ENCODE peak calls at places on chromosomes 7 and 10, in four cellular contexts. G, D, S and I are unnamed samples.

GRCh38 chr7:119964640-119965542 is 308.1 kb upstream of the KCND2 start:
- DNase-seq in S (peak), G (no peak), D (no peak), I (no peak)

GRCh38 chr7:104207348-104207730 is 474 bp downstream of the ORC5 start:
- DNase-seq in G (no peak), D (no peak), S (peak), I (peak)

GRCh38 chr10:60901561-60902235 is 42.3 kb downstream of the RHOBTB1 start:
- DNase-seq in G (no peak), S (no peak), D (no peak), I (no peak)

GRCh38 chr7:23347682-23348180 is 48.6 kb downstream of the MALSU1 start:
- DNase-seq in S (peak), D (peak), G (no peak), I (no peak)

GRCh38 chr7:121083138-121083789 is 94.8 kb downstream of the CPED1 start:
- DNase-seq in G (no peak), S (peak), D (no peak), I (no peak)

GRCh38 chr7:8637322-8637721 is 203.9 kb downstream of the NXPH1 start:
- DNase-seq in D (no peak), S (no peak), G (no peak), I (no peak)

GRCh38 chr7:32658034-32658944 is 163.0 kb downstream of the AVL9 start:
- DNase-seq in G (no peak), D (peak), S (no peak), I (no peak)

GRCh38 chr7:123492485-123492884 is 41.9 kb downstream of the IQUB start:
- DNase-seq in S (no peak), D (no peak), G (no peak), I (no peak)

GRCh38 chr7:34207810-34208209 is 302.5 kb downstream of the BMPER start:
- DNase-seq in G (no peak), S (peak), D (no peak), I (no peak)

GRCh38 chr7:77866791-77867190 is 68.2 kb downstream of the PHTF2 start:
- DNase-seq in G (no peak), D (no peak), S (peak), I (no peak)

GRCh38 chr10:94129393-94130130 is 135.8 kb downstream of the PLCE1 start:
- DNase-seq in G (no peak), S (peak), D (no peak), I (no peak)

GRCh38 chr7:96992624-96993452 is 12.5 kb upstream of the DLX6 start:
- DNase-seq in S (no peak), D (no peak), G (no peak), I (no peak)

GRCh38 chr10:128432423-128432822 is 306.2 kb upstream of the MKI67 start:
- DNase-seq in G (no peak), D (no peak), S (no peak), I (no peak)

GRCh38 chr10:71234970-71235681 is 22.8 kb downstream of the UNC5B start:
- DNase-seq in D (no peak), G (no peak), S (peak), I (no peak)

GRCh38 chr10:6579904-6580278 is at the start of gene PRKCQ:
- DNase-seq in D (no peak), G (peak), S (peak), I (peak)

GRCh38 chr7:122743211-122743610 is 40.5 kb upstream of the RNF148 start:
- DNase-seq in D (no peak), S (no peak), G (no peak), I (no peak)

GRCh38 chr7:80346704-80347103 is 165.2 kb downstream of the GNAT3 start:
- DNase-seq in S (peak), G (no peak), D (peak), I (no peak)

GRCh38 chr10:58590152-58590551 is 77.5 kb downstream of the BICC1 start:
- DNase-seq in G (no peak), D (no peak), S (peak), I (no peak)

GRCh38 chr7:129841465-129841864 is 111.3 kb downstream of the UBE2H start:
- DNase-seq in D (no peak), G (no peak), S (no peak), I (no peak)

GRCh38 chr7:83111391-83111790 is 51.3 kb downstream of the PCLO start:
- DNase-seq in S (no peak), D (no peak), G (no peak), I (no peak)

GRCh38 chr10:112517381-112517976 is 70.5 kb downstream of the VTI1A start:
- DNase-seq in D (peak), S (no peak), G (no peak), I (no peak)

GRCh38 chr10:122446668-122447410 is 7.6 kb upstream of the ARMS2 start:
- DNase-seq in D (peak), G (no peak), S (no peak), I (no peak)

DNA sequence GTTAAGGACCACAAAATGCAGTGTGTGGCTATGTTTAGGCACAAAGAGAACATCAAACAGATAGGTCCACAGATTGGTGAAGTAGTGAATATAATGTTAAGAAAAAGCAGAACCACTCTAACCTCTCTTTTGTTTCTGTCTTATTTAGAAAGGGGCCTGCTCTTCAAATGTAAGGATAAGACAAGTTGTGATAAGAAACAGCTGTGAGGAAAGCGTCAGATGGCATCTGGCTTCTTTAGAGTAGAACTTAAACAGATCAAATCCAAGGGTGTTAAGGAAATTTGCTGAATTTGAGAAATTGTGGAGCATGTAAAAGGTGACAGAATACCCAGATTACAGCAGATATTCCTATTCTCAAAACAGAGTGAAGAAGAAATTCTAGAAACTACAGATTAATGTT is 151.0 kb upstream of the LRGUK start:
- DNase-seq in D (no peak), G (no peak), S (no peak), I (no peak)
- TF ChIP-seq CTCF in D (no peak), G (no peak), S (no peak), I (no peak)

GRCh38 chr7:151570366-151570915 is 50.7 kb upstream of the RHEB start:
- DNase-seq in G (no peak), D (peak), S (peak), I (no peak)
- TF ChIP-seq CTCF in G (peak), D (peak), S (peak), I (no peak)

DNA sequence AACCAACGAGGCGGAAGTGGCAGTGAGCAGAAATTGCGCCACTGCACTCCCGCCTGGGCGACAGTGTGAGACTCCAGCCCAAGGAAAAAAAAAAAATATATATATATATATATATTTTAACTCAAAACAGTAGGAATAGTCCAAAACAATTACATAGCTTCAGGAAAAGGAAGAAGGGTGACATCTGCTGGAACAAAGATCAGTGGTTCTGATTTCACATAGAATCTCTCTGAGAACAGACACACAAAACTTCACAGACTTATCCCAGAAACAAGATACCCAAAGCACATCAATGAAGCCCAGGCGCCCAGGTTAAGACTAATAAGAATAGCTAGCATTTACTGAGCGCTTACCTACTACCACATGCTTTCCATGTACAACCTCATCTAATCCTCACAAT is 45.0 kb downstream of the DNMBP start:
- DNase-seq in G (no peak), S (peak), D (no peak), I (no peak)
- TF ChIP-seq CTCF in G (peak), S (peak), D (no peak), I (no peak)

GRCh38 chr10:45151467-45152214 is 150.9 kb downstream of the ZNF22 start:
- DNase-seq in G (no peak), D (no peak), S (no peak), I (no peak)
- TF ChIP-seq CTCF in G (no peak), D (no peak), S (no peak), I (no peak)

DNA sequence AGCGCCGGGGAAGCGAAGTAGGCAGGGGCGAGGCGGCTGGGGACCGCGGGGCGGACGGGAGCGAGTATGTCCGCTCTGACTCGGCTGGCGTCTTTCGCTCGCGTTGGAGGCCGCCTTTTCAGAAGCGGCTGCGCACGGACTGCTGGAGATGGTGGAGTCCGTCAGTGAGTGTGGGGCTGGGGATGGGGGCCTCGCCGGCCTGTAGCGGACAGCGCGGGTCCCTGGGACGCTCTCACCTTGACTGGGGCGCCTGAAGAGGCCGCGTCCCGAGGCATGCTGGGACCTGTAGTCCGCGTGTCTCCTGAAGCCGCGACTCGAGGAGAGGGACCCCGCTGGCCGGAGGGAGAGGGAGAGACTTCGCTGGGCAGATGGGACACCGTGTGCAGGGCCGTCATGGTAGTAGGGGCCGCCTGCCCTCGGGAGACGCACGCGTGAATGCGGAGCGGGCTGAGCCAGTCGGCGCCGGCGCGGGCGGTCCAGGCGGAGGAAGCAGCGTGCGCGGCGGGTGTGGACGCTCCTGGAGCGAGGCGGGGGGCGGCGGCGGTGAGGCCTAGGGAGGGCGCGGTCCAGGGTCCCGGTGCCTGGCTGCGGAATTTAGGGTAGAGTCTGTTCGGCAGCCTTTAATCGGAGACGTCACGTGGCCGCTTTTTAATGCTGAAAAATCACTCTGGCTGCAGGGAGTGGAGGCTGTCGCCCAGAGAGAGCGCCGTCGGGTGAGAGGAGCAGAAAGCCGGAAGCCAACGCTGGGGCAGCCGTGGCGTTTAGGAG is at the start of gene NDUFB2:
- DNase-seq in D (peak), G (peak), S (peak), I (peak)
- TF ChIP-seq CTCF in D (no peak), G (peak), S (no peak), I (no peak)

GRCh38 chr7:36034020-36034419 is 119.0 kb upstream of the EEPD1 start:
- DNase-seq in G (no peak), D (no peak), S (peak), I (no peak)
- TF ChIP-seq CTCF in G (no peak), D (no peak), S (no peak), I (no peak)

DNA sequence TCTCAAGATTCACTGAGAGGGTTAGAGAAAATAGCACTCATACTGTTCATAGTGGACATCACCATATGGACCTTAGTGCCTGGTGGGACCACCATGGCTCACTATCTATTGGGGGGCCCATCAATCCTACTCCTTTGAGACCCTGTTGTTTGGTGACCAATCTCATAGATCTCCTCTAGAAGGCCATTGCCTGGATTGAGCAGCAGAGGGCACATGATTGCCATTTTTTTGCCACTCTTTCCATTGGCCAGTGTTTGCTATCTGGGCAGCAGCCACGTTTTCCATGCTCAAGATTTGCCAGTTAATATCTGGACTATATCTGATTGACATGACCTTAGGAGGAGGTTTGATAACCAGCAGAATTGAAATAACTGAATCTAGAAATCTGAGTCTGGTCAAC is 244.5 kb downstream of the ITGB1 start:
- DNase-seq in G (no peak), D (no peak), S (no peak), I (no peak)
- TF ChIP-seq CTCF in G (no peak), D (peak), S (peak), I (no peak)

GRCh38 chr10:113614304-113614703 is 49.5 kb downstream of the NRAP start:
- DNase-seq in D (no peak), S (no peak), G (no peak), I (no peak)

GRCh38 chr10:113618338-113618737 is 45.5 kb downstream of the NRAP start:
- DNase-seq in S (no peak), D (no peak), G (no peak), I (no peak)

GRCh38 chr10:113619401-113619800 is 44.4 kb downstream of the NRAP start:
- DNase-seq in D (no peak), S (no peak), G (no peak), I (no peak)

GRCh38 chr10:113617086-113617485 is 46.8 kb downstream of the NRAP start:
- DNase-seq in S (no peak), G (no peak), D (no peak), I (no peak)

GRCh38 chr10:113616244-113617074 is 47.4 kb downstream of the NRAP start:
- DNase-seq in G (peak), S (peak), D (peak), I (peak)
- TF ChIP-seq CTCF in G (peak), S (peak), D (peak), I (peak)

DNA sequence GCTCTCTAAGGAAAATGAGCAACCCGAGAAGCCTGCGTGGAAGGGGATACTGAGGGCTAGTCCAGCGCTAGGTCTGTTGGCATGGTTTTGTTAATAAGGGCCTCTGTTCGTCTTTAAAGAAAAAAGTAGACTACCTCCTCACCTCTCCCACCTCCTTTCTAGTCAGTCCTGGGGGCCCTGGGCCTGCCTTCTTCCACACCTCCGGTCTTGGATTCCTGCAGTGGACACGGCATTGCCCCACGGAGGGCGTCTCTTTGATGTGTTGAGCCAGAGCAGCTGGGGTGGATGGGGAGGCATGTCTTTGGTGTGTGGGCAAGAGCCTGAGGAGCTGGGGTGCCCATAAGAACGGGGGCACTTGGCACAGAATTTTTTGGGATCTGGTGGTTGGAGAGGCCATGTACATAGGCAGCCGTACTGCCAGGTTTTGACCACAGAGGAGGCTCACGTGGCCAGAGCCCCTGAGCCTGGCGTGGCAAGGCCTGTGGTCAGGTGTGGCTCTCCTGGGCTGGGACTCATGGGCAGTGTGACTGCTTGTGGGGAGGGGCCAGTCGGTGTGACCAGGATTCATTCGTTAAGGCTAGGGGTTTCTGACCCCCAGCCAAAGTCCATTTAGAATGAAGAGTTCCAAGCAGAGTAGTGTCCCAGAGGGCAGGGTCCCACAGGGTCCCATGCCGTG is 38.1 kb downstream of the AGAP3 start:
- DNase-seq in S (no peak), G (no peak), D (no peak), I (no peak)
- TF ChIP-seq CTCF in S (no peak), G (no peak), D (no peak), I (peak)

GRCh38 chr10:24370877-24371276 is 161.9 kb downstream of the KIAA1217 start:
- DNase-seq in D (no peak), G (no peak), S (no peak), I (no peak)
- TF ChIP-seq CTCF in D (no peak), G (no peak), S (no peak), I (no peak)